ENCODE peak calls at places on chromosomes 5 and 9, in eight cellular contexts. E, U, Q, L, G, A, N and B are unnamed samples. For H3K4me1, the result is how much of the 10 kb centered on the place peaks cover.

GRCh38 chr9:104233366-104233765 is 139.3 kb downstream of the SMC2 start:
- DNase-seq in Q (no peak), G (no peak), U (no peak), L (no peak), A (no peak), N (no peak), E (no peak), B (no peak)

GRCh38 chr5:179914032-179914755 is 6.5 kb upstream of the TBC1D9B start:
- DNase-seq in N (peak), L (peak), Q (no peak), E (peak), G (no peak), A (no peak), U (no peak), B (no peak)

GRCh38 chr5:998975-999501 is 9.6 kb upstream of the NKD2 start:
- DNase-seq in Q (no peak), A (peak), G (no peak), L (peak), U (no peak), E (no peak), N (no peak), B (peak)

GRCh38 chr5:128596071-128596470 is 58.0 kb upstream of the FBN2 start:
- DNase-seq in N (no peak), L (no peak), A (no peak), U (no peak), Q (no peak), G (no peak), E (no peak), B (no peak)

GRCh38 chr9:110640736-110641135 is 27.9 kb upstream of the MUSK start:
- DNase-seq in L (no peak), E (no peak), N (no peak), Q (no peak), A (no peak), U (no peak), G (peak), B (no peak)

GRCh38 chr5:19886123-19886921 is 101.7 kb downstream of the CDH18 start:
- DNase-seq in Q (no peak), U (no peak), G (no peak), E (peak), A (no peak), N (no peak), L (peak), B (no peak)

GRCh38 chr5:112024769-112025168 is 267.8 kb upstream of the NREP start:
- DNase-seq in G (no peak), U (no peak), E (no peak), L (peak), N (no peak), A (no peak), Q (no peak), B (no peak)

GRCh38 chr9:91802391-91802790 is 147.6 kb downstream of the ROR2 start:
- DNase-seq in U (no peak), Q (no peak), G (no peak), A (no peak), L (no peak), N (no peak), E (no peak), B (no peak)

GRCh38 chr5:87076931-87077330 is 190.8 kb upstream of the RASA1 start:
- DNase-seq in A (no peak), N (no peak), G (no peak), L (peak), U (no peak), Q (no peak), E (peak), B (no peak)

GRCh38 chr5:5316333-5316732 is 106.1 kb upstream of the ICE1 start:
- DNase-seq in N (no peak), E (no peak), G (no peak), U (no peak), Q (no peak), A (no peak), L (no peak), B (no peak)

GRCh38 chr9:123250504-123250903 is 17.9 kb downstream of the STRBP start:
- DNase-seq in A (no peak), Q (no peak), N (no peak), G (no peak), E (no peak), L (no peak), U (no peak), B (no peak)

GRCh38 chr5:13786016-13786415 is 158.5 kb downstream of the DNAH5 start:
- DNase-seq in E (no peak), N (no peak), A (no peak), L (no peak), Q (no peak), U (no peak), G (no peak), B (no peak)

GRCh38 chr9:116466289-116467012 is 220.7 kb upstream of the TRIM32 start:
- DNase-seq in U (no peak), Q (no peak), L (no peak), G (no peak), A (no peak), E (no peak), N (no peak), B (no peak)

GRCh38 chr5:170277953-170278352 is 19.6 kb downstream of the LCP2 start:
- DNase-seq in Q (no peak), L (no peak), G (no peak), N (no peak), A (no peak), U (no peak), E (no peak), B (no peak)

GRCh38 chr9:30799527-30800101 is 1584.8 kb upstream of the ACO1 start:
- DNase-seq in L (no peak), U (no peak), N (peak), Q (no peak), E (no peak), A (no peak), G (no peak), B (no peak)

GRCh38 chr5:2685651-2686050 is 65.8 kb downstream of the IRX2 start:
- DNase-seq in G (no peak), N (no peak), Q (no peak), L (no peak), E (peak), U (no peak), A (no peak), B (no peak)

GRCh38 chr9:129458155-129458661 is 162.7 kb downstream of the C9orf50 start:
- DNase-seq in U (peak), Q (no peak), G (no peak), A (no peak), E (no peak), L (peak), N (no peak), B (peak)

GRCh38 chr5:153901449-153901848 is 137.3 kb downstream of the FAM114A2 start:
- DNase-seq in Q (no peak), E (peak), U (no peak), A (no peak), L (no peak), G (no peak), N (no peak), B (no peak)

GRCh38 chr5:167731951-167732350 is 559.5 kb upstream of the WWC1 start:
- DNase-seq in A (no peak), Q (no peak), U (no peak), E (no peak), G (no peak), L (no peak), N (no peak), B (no peak)

GRCh38 chr9:128551652-128552152 is 685 bp upstream of the SPTAN1 start:
- DNase-seq in U (no peak), L (no peak), Q (no peak), G (no peak), E (no peak), N (no peak), A (peak), B (no peak)

GRCh38 chr5:145502906-145503305 is 332.2 kb downstream of the PRELID2 start:
- DNase-seq in U (no peak), N (no peak), E (no peak), L (no peak), A (no peak), G (no peak), Q (no peak), B (no peak)

GRCh38 chr9:94675008-94675841 is 35.9 kb upstream of the FBP1 start:
- DNase-seq in G (no peak), L (no peak), Q (no peak), E (no peak), U (no peak), A (no peak), N (no peak), B (no peak)

GRCh38 chr9:136077491-136077890 is 17.6 kb downstream of the NACC2 start:
- DNase-seq in G (no peak), U (no peak), L (no peak), A (no peak), N (no peak), E (no peak), Q (no peak), B (no peak)

GRCh38 chr9:21995652-21996275 is 1.2 kb downstream of the CDKN2B-AS1 start:
- DNase-seq in A (peak), U (no peak), L (peak), N (peak), E (no peak), Q (peak), G (peak), B (peak)

GRCh38 chr5:121979691-121980090 is 17.9 kb downstream of the SRFBP1 start:
- DNase-seq in L (peak), A (no peak), E (no peak), G (no peak), N (no peak), U (no peak), Q (no peak), B (no peak)

GRCh38 chr5:176870110-176870591 is 29.0 kb downstream of the HK3 start:
- DNase-seq in E (no peak), N (no peak), G (peak), A (no peak), U (no peak), L (peak), Q (peak), B (no peak)

GRCh38 chr5:172770374-172770674 is 671 bp downstream of the DUSP1 start:
- DNase-seq in E (no peak), A (no peak), L (no peak), U (no peak), N (peak), G (no peak), Q (no peak), B (no peak)
- H3K4me1 ChIP-seq in E (half or more), A (under half), L (under half), U (under half), N (under half), G (under half), Q (under half), B (under half)

GRCh38 chr5:173778784-173779304 is 109.3 kb upstream of the CPEB4 start:
- DNase-seq in N (no peak), L (peak), G (no peak), A (no peak), Q (no peak), E (no peak), U (no peak), B (no peak)

GRCh38 chr5:173782671-173783101 is 105.5 kb upstream of the CPEB4 start:
- DNase-seq in L (no peak), E (no peak), Q (no peak), N (no peak), G (no peak), U (no peak), A (no peak), B (no peak)

GRCh38 chr5:173781432-173781825 is 106.7 kb upstream of the CPEB4 start:
- DNase-seq in U (no peak), Q (no peak), N (no peak), A (no peak), L (no peak), E (no peak), G (no peak), B (no peak)

GRCh38 chr5:173780356-173781234 is 107.6 kb upstream of the CPEB4 start:
- DNase-seq in Q (no peak), E (no peak), L (peak), N (no peak), G (no peak), U (no peak), A (no peak), B (no peak)

DNA sequence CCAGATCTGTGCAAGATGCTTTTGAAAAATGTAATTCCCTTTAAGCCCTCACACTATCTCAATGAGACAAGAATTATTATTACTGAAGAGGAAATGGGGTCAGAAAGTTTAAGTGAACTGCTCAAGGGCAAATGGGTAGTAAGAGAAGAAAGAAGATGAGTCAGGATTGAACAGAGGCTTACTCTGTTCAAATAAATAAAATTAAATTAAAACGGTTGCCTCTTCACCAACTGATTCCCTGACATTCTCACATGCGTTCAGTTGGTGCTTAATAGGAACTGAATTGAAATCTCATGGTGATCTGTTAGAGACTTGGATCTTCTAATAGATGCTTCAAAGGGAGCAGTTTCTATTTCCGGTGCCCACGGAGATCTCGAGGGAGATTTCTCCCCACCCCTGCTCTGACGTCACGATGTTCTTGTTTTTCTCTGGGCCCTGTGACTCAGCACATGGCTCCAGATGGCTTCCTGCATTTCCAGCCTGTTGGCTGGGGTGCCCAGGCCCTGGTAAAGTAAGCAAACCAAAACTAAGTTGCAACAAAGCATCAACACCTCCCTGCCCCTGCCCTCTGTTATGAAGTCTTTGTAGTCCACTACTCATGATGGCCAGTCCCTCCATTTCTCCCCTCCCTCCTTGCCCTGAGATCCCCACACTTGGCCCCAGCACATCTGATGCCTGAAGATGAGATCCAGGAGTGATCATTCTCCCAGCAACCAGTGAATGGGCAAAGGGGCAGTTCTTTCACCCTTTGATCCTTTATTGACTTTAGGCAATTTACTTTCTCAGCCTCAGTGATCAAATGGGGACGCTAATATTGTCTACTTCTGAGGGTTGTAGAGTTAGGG is 106.1 kb upstream of the CPEB4 start:
- DNase-seq in Q (peak), E (peak), N (peak), L (peak), A (peak), U (peak), G (no peak), B (peak)
- H3K4me1 ChIP-seq in Q (under half), E (under half), N (under half), L (under half), A (under half), U (under half), G (under half), B (under half)

GRCh38 chr9:93198839-93199625 is 15.1 kb downstream of the WNK2 start:
- DNase-seq in G (no peak), L (no peak), N (peak), E (no peak), Q (no peak), A (no peak), U (no peak), B (peak)
- H3K4me1 ChIP-seq in G (under half), L (under half), N (under half), E (under half), Q (under half), A (under half), U (under half), B (under half)

DNA sequence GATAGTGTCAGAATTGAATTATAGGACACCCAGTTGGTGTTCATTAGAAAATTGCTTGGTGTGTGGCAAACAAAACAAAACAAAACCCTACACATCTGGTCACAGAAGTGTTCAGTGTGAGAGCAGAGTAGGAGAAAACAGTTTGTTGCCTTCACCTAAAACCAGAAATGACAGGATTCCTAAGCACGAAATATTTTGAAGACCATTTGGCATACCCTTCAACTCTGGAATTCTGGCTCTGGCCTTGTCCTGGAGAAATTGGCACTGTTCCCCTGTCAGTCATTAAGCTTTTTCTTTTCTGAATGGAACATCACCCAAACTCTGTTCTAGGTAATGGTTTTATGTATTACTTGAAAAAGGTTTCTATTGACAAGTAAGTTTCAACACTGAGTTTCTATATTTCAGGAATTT is 110.2 kb upstream of the PCA3 start:
- DNase-seq in N (no peak), Q (no peak), L (no peak), E (no peak), G (no peak), A (no peak), U (no peak), B (no peak)
- H3K4me1 ChIP-seq in N (half or more), Q (under half), L (under half), E (under half), G (under half), A (under half), U (under half), B (under half)

GRCh38 chr5:151093476-151093889 is 12.6 kb upstream of the TNIP1 start:
- DNase-seq in Q (no peak), N (no peak), G (no peak), E (peak), L (peak), U (no peak), A (no peak), B (no peak)
- H3K4me1 ChIP-seq in Q (under half), N (half or more), G (under half), E (under half), L (under half), U (under half), A (under half), B (half or more)

GRCh38 chr5:151141535-151141934 is 16.0 kb downstream of the ANXA6 start:
- DNase-seq in G (peak), U (peak), A (no peak), Q (no peak), E (peak), L (no peak), N (peak), B (peak)
- H3K4me1 ChIP-seq in G (under half), U (half or more), A (under half), Q (under half), E (under half), L (under half), N (under half), B (under half)

GRCh38 chr9:98241357-98242104 is 13.9 kb downstream of the TBC1D2 start:
- DNase-seq in Q (no peak), L (no peak), A (no peak), E (no peak), N (no peak), U (no peak), G (peak), B (no peak)

GRCh38 chr9:98235126-98235525 is 20.3 kb downstream of the TBC1D2 start:
- DNase-seq in A (no peak), U (no peak), N (no peak), E (no peak), G (no peak), L (peak), Q (no peak), B (no peak)

GRCh38 chr9:98236881-98237487 is 18.5 kb downstream of the TBC1D2 start:
- DNase-seq in Q (no peak), G (no peak), A (no peak), N (no peak), L (peak), U (no peak), E (no peak), B (no peak)

GRCh38 chr9:98240475-98240874 is 15.0 kb downstream of the TBC1D2 start:
- DNase-seq in Q (no peak), L (no peak), N (no peak), G (no peak), E (no peak), U (no peak), A (no peak), B (no peak)
- H3K4me1 ChIP-seq in Q (under half), L (under half), N (under half), G (under half), E (under half), U (under half), A (under half), B (under half)

DNA sequence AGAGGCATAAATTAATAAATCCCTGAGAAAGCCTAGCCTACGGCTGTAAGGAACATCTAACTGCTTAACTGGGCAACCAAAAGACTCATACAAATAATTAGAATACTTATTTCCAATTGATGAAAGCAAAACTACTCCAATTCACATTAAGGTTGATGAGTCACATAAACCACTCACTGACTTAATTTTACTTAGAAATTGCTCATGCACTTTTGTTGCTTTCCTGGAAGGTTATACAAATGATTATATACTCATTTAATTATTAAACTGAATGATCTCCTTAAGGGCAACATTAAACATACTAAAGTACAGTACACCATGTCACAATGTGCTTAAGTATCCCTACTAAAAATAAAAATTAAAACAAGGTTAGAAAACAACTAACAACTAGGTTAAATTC is 101.8 kb downstream of the NFIB start:
- DNase-seq in U (no peak), G (no peak), N (no peak), L (peak), A (no peak), E (peak), Q (no peak), B (no peak)
- H3K4me1 ChIP-seq in U (under half), G (under half), N (under half), L (under half), A (under half), E (half or more), Q (under half), B (half or more)

GRCh38 chr9:77013186-77013931 is 6.1 kb upstream of the FOXB2 start:
- DNase-seq in N (no peak), Q (no peak), G (peak), U (no peak), L (no peak), A (no peak), E (no peak), B (no peak)

GRCh38 chr9:77011973-77012817 is 7.3 kb upstream of the FOXB2 start:
- DNase-seq in L (peak), E (no peak), Q (peak), U (peak), G (peak), N (peak), A (no peak), B (no peak)

GRCh38 chr9:77013932-77014596 is 5.4 kb upstream of the FOXB2 start:
- DNase-seq in U (no peak), A (no peak), N (no peak), E (no peak), G (peak), Q (no peak), L (no peak), B (no peak)

GRCh38 chr9:77014597-77015263 is 4.7 kb upstream of the FOXB2 start:
- DNase-seq in U (no peak), G (peak), E (no peak), N (no peak), A (no peak), Q (no peak), L (no peak), B (no peak)

DNA sequence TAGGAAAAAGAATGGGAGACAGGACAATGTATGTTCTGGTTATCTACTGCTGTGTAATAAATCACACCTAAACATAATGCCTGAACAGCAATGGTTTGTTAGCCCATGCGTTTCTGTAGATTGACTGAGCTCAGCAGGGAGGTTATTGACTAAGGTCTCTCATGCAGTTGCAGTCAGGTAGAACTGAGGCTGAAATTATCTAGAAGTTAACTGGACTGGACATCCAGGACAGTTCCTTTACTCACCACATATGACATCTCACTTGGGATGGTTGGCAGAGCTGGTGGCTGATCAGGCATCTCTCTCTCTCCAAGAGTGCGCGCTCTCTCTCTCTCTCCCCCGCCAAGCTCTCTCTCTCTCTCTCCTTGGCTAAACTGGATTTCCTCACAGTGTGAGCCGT is 8.9 kb upstream of the FOXB2 start:
- DNase-seq in N (no peak), E (no peak), Q (no peak), U (no peak), L (no peak), A (no peak), G (no peak), B (no peak)
- H3K4me1 ChIP-seq in N (under half), E (under half), Q (under half), U (under half), L (under half), A (under half), G (under half), B (under half)